ENCODE peak calls at places on chromosomes 16 and 17, in eight cellular contexts. L is tibial artery, U is ovary, W is A673, R is IMR-90, V is A549, K is fibroblast of lung, B is lung. O is an unnamed sample.

GRCh38 chr16:87202346-87202745 is 114.8 kb downstream of the C16orf95 start:
- DNase-seq in U (no peak), R (peak), B (no peak), V (no peak), K (peak), L (peak), W (no peak), O (no peak)

GRCh38 chr17:1629647-1630310 is 1.1 kb upstream of the SLC43A2 start:
- DNase-seq in U (no peak), K (no peak), L (peak), B (peak), R (peak), V (peak), W (peak), O (no peak)

GRCh38 chr17:46962374-46962790 is 16.7 kb downstream of the RPRML start:
- DNase-seq in L (peak), B (no peak), V (no peak), R (peak), K (peak), U (no peak), W (no peak), O (no peak)

GRCh38 chr17:64399071-64399766 is 8.6 kb upstream of the PECAM1 start:
- DNase-seq in V (no peak), L (no peak), B (no peak), R (no peak), U (no peak), K (peak), W (no peak), O (peak)

GRCh38 chr17:75228305-75228704 is 22.8 kb downstream of the NUP85 start:
- DNase-seq in B (peak), L (no peak), K (no peak), R (no peak), U (no peak), W (no peak), V (no peak), O (no peak)

GRCh38 chr17:33056392-33057146 is 64.9 kb downstream of the SPACA3 start:
- DNase-seq in R (no peak), V (no peak), W (no peak), B (no peak), U (no peak), L (no peak), K (no peak), O (no peak)

GRCh38 chr17:28124962-28125361 is 82.5 kb downstream of the NLK start:
- DNase-seq in K (no peak), L (no peak), U (no peak), V (no peak), W (no peak), R (no peak), B (no peak), O (no peak)

GRCh38 chr16:88552166-88552565 is 18.0 kb upstream of the ZC3H18 start:
- DNase-seq in B (no peak), R (no peak), W (no peak), K (no peak), L (no peak), U (no peak), V (no peak), O (no peak)

GRCh38 chr16:77946834-77947233 is 75.5 kb upstream of the CLEC3A start:
- DNase-seq in B (no peak), V (no peak), K (peak), U (no peak), L (no peak), W (no peak), R (peak), O (no peak)

GRCh38 chr16:17552351-17552750 is 81.6 kb upstream of the XYLT1 start:
- DNase-seq in R (no peak), B (no peak), K (peak), L (no peak), W (no peak), V (no peak), U (no peak), O (peak)

GRCh38 chr16:15644306-15644961 is 1.5 kb upstream of the MARF1 start:
- DNase-seq in L (no peak), W (peak), V (no peak), B (no peak), K (peak), R (no peak), U (no peak), O (peak)

GRCh38 chr16:10751291-10751697 is 7.7 kb downstream of the NUBP1 start:
- DNase-seq in R (no peak), B (no peak), U (no peak), K (no peak), W (no peak), V (no peak), L (no peak), O (no peak)

GRCh38 chr16:4327386-4327781 is 11.5 kb downstream of the GLIS2 start:
- DNase-seq in R (no peak), W (no peak), K (no peak), L (no peak), V (no peak), U (no peak), B (no peak), O (no peak)

GRCh38 chr17:7323731-7324437 is 5.3 kb downstream of the NEURL4 start:
- DNase-seq in L (no peak), W (peak), U (no peak), V (peak), B (no peak), R (peak), K (no peak), O (peak)

GRCh38 chr17:67675481-67675880 is 42.3 kb upstream of the NOL11 start:
- DNase-seq in B (no peak), L (no peak), W (no peak), K (no peak), U (no peak), V (no peak), R (no peak), O (no peak)

GRCh38 chr17:55672585-55673501 is 49.8 kb downstream of the TMEM100 start:
- DNase-seq in L (no peak), B (no peak), W (peak), V (no peak), R (no peak), U (peak), K (peak), O (no peak)

GRCh38 chr17:73231841-73232586 is 29.7 kb downstream of the CPSF4L start:
- DNase-seq in V (peak), L (peak), W (peak), R (peak), K (peak), U (peak), B (peak), O (peak)
- TF ChIP-seq CTCF in V (no peak), L (peak), W (peak), R (peak), K (peak), U (peak), B (peak), O (no peak)

GRCh38 chr17:40552806-40553693 is 12.2 kb downstream of the CCR7 start:
- DNase-seq in B (peak), W (no peak), K (peak), U (peak), R (no peak), L (peak), V (no peak), O (no peak)
- H3K27ac ChIP-seq in B (peak), W (no peak), K (peak), U (peak), R (peak), L (peak), V (peak), O (no peak)

GRCh38 chr17:79971651-79972050 is 64.0 kb downstream of the TBC1D16 start:
- DNase-seq in R (no peak), W (no peak), L (peak), V (no peak), U (no peak), K (no peak), B (no peak), O (no peak)

GRCh38 chr17:79969906-79970305 is 65.8 kb downstream of the TBC1D16 start:
- DNase-seq in B (no peak), R (no peak), V (no peak), K (no peak), W (no peak), U (no peak), L (no peak), O (no peak)

GRCh38 chr17:79966681-79967080 is 69.0 kb downstream of the TBC1D16 start:
- DNase-seq in L (no peak), V (no peak), R (no peak), W (no peak), B (no peak), K (no peak), U (no peak), O (no peak)

GRCh38 chr17:79968116-79968515 is 67.6 kb downstream of the TBC1D16 start:
- DNase-seq in B (no peak), R (no peak), U (no peak), K (no peak), L (peak), W (peak), V (no peak), O (no peak)

GRCh38 chr17:79970576-79971068 is 65.0 kb downstream of the TBC1D16 start:
- DNase-seq in K (peak), V (no peak), U (no peak), R (peak), B (no peak), L (peak), W (peak), O (no peak)
- TF ChIP-seq CTCF in K (peak), V (peak), U (no peak), R (peak), B (peak), L (no peak), W (peak), O (peak)

GRCh38 chr17:48555616-48556533 is 11.0 kb upstream of the HOXB2 start:
- DNase-seq in L (no peak), R (peak), V (peak), U (no peak), B (no peak), K (peak), W (peak), O (no peak)

GRCh38 chr17:48558057-48558456 is 13.1 kb upstream of the HOXB2 start:
- DNase-seq in U (no peak), W (no peak), L (no peak), V (no peak), K (peak), R (no peak), B (no peak), O (no peak)

GRCh38 chr17:48555183-48555615 is 10.3 kb upstream of the HOXB2 start:
- DNase-seq in R (peak), V (peak), U (no peak), B (no peak), K (peak), L (no peak), W (peak), O (peak)

GRCh38 chr17:48558731-48559608 is 14.1 kb upstream of the HOXB2 start:
- DNase-seq in K (no peak), W (no peak), L (no peak), V (no peak), U (no peak), B (no peak), R (no peak), O (no peak)

GRCh38 chr17:48556534-48557401 is 11.9 kb upstream of the HOXB2 start:
- DNase-seq in L (no peak), V (no peak), R (peak), W (peak), K (peak), B (no peak), U (no peak), O (no peak)
- H3K27ac ChIP-seq in L (no peak), V (peak), R (peak), W (peak), K (peak), B (peak), U (no peak), O (peak)

DNA sequence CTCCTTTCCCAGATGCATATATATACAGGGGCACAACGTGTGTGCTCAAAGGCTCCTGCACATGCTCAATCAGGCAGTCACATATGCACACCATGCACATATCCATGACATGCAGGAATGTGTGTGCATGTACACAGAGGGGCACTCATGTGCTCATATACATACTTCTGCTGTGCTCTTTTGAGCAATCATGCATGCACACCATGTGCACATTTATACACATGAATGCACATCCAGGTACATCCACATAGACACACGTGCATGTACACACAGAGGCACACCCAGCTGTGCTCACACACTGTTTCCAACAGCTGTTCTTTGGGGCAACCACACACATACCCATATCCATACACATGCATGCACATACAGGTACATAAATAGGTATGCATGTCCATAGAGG is 165.3 kb downstream of the SALL1 start:
- DNase-seq in V (no peak), W (no peak), U (no peak), L (no peak), B (no peak), K (no peak), R (no peak), O (no peak)
- TF ChIP-seq CTCF in V (no peak), W (no peak), U (no peak), L (no peak), B (no peak), K (no peak), R (no peak), O (no peak)

DNA sequence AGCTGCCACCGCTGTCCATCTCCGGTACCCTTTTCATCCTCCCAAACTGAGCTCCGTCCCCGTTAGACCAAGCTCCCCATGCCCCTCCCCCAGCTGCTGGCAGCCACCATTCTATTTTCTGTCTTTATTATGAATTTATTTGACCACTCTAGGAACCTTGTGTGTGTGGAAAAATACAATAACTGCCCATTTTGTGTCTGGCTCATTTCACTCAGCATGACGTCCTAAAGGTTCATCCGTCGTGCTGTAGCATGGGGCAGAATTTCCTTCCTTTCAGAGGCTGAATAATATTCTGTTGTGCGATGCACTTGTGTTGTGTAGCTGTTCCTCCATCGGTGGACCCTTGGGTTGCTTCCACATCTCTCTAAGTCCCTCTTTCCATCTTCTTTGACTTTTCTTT is 263.1 kb downstream of the SEC14L1 start:
- DNase-seq in L (no peak), U (no peak), K (no peak), V (no peak), R (no peak), B (no peak), W (no peak), O (no peak)
- H3K27ac ChIP-seq in L (peak), U (no peak), K (peak), V (no peak), R (peak), B (peak), W (peak), O (peak)

GRCh38 chr17:40714473-40714872 is 10.9 kb upstream of the KRT24 start:
- DNase-seq in B (no peak), V (no peak), L (no peak), R (no peak), W (peak), U (no peak), K (peak), O (no peak)
- TF ChIP-seq CTCF in B (no peak), V (no peak), L (no peak), R (no peak), W (peak), U (no peak), K (no peak), O (no peak)

GRCh38 chr16:29963021-29963743 is 1.3 kb downstream of the TMEM219 start:
- DNase-seq in W (no peak), B (no peak), K (no peak), V (no peak), L (peak), R (no peak), U (no peak), O (no peak)
- H3K27ac ChIP-seq in W (peak), B (peak), K (peak), V (peak), L (peak), R (peak), U (no peak), O (peak)

GRCh38 chr17:44070455-44071197 is at the start of gene G6PC3:
- DNase-seq in K (peak), U (peak), R (peak), W (peak), B (peak), L (peak), V (peak), O (peak)
- TF ChIP-seq CTCF in K (no peak), U (peak), R (peak), W (no peak), B (no peak), L (peak), V (no peak), O (no peak)

DNA sequence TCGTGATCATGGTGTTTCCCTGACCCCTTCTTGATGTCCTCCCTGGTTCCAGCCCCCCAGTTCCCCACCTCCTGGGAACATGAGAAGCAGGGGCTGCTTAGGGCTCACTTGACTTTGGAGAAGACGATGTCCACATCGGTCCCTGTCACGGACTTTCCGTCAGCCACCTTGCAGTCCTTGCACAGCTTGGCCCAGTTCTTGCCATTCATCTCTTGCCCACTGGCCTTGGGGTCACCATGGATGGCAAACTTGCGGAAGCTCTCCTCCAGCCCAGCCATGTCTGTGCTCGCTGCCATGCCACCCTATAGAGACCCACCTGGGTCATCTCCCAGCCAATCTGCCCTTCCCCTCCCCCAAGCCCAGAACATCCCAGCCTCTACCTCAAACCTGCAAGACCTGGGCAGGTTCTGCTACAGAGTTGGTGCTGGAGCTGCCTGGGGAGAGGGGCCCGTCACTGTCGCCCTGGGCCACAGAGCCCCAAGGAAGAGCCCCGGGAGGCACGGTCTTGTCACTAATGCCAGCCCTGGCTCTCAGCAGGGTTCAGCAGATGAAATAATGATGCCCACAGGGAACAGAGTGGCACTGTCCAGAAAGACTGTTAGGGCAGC is 2.4 kb downstream of the TPPP3 start:
- DNase-seq in W (no peak), L (peak), U (no peak), V (no peak), B (no peak), R (no peak), K (no peak), O (no peak)
- H3K27ac ChIP-seq in W (no peak), L (no peak), U (no peak), V (no peak), B (peak), R (no peak), K (no peak), O (peak)